ENCODE peak calls at places on chromosomes 2 and 18, in six cellular contexts. One of them, this sample, is unnamed.
A peak's percentile ranks its signal among the peaks of the same experiment; 100 is the strongest.

GRCh38 chr2:151543898-151544297 is 134.2 kb downstream of the RIF1 start:
- DNase-seq in epithelial cell of esophagus: no peak
- DNase-seq in GM12865: no peak
- DNase-seq in fibroblast of mammary gland: peak; percentile 78
- DNase-seq in choroid plexus epithelial cell: no peak
- DNase-seq in cardiac muscle cell: no peak
- DNase-seq in this sample: peak; percentile 13

GRCh38 chr2:84924173-84925106 is 19.0 kb downstream of the TMSB10 start:
- DNase-seq in epithelial cell of esophagus: peak; percentile 79
- DNase-seq in GM12865: peak; percentile 85
- DNase-seq in fibroblast of mammary gland: peak; percentile 84
- DNase-seq in choroid plexus epithelial cell: peak; percentile 84
- DNase-seq in cardiac muscle cell: peak; percentile 68
- DNase-seq in this sample: peak; percentile 72

GRCh38 chr18:8949206-8949605 is 153.3 kb upstream of the NDUFV2 start:
- DNase-seq in epithelial cell of esophagus: no peak
- DNase-seq in GM12865: no peak
- DNase-seq in fibroblast of mammary gland: peak; percentile 48
- DNase-seq in choroid plexus epithelial cell: no peak
- DNase-seq in cardiac muscle cell: no peak
- DNase-seq in this sample: no peak

GRCh38 chr2:79630060-79630459 is 117.2 kb downstream of the CTNNA2 start:
- DNase-seq in epithelial cell of esophagus: peak; percentile 18
- DNase-seq in GM12865: no peak
- DNase-seq in fibroblast of mammary gland: peak; percentile 8
- DNase-seq in choroid plexus epithelial cell: no peak
- DNase-seq in cardiac muscle cell: no peak
- DNase-seq in this sample: no peak

GRCh38 chr2:239832101-239832994 is 192.8 kb downstream of the NDUFA10 start:
- DNase-seq in epithelial cell of esophagus: no peak
- DNase-seq in GM12865: no peak
- DNase-seq in fibroblast of mammary gland: no peak
- DNase-seq in choroid plexus epithelial cell: no peak
- DNase-seq in cardiac muscle cell: no peak
- DNase-seq in this sample: no peak

GRCh38 chr18:53906681-53907080 is 317.8 kb downstream of the MBD2 start:
- DNase-seq in epithelial cell of esophagus: peak; percentile 20
- DNase-seq in GM12865: no peak
- DNase-seq in fibroblast of mammary gland: peak; percentile 1
- DNase-seq in choroid plexus epithelial cell: peak; percentile 41
- DNase-seq in cardiac muscle cell: no peak
- DNase-seq in this sample: peak; percentile 40

GRCh38 chr2:172968061-172968469 is 107.6 kb upstream of the MAP3K20 start:
- DNase-seq in epithelial cell of esophagus: peak; percentile 33
- DNase-seq in GM12865: no peak
- DNase-seq in fibroblast of mammary gland: peak; percentile 97
- DNase-seq in choroid plexus epithelial cell: peak; percentile 94
- DNase-seq in cardiac muscle cell: peak; percentile 94
- DNase-seq in this sample: peak; percentile 89

GRCh38 chr2:100344433-100344832 is 22.1 kb upstream of the LONRF2 start:
- DNase-seq in epithelial cell of esophagus: no peak
- DNase-seq in GM12865: no peak
- DNase-seq in fibroblast of mammary gland: no peak
- DNase-seq in choroid plexus epithelial cell: no peak
- DNase-seq in cardiac muscle cell: no peak
- DNase-seq in this sample: no peak

DNA sequence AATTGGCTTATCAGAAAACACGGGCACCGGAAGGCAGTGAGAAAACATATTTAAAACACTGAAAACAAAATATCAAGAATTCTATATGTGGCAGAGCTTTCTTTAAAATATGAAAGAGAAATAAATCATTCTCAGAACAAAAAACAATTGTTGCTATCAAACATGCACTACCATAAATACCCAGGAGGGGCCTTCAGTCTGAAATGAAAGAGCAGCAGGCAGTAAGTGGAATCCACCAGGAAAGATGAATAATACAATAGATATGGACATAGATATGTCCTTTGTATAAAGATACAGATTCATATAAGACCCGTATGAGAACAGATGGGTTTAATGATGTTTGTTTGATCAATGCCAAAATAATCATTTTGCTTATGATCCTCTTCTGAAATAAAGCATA is 142.0 kb downstream of the TMEM18 start:
- DNase-seq in epithelial cell of esophagus: no peak
- DNase-seq in GM12865: no peak
- DNase-seq in fibroblast of mammary gland: no peak
- DNase-seq in choroid plexus epithelial cell: peak; percentile 51
- DNase-seq in cardiac muscle cell: no peak
- DNase-seq in this sample: no peak
- TF ChIP-seq CTCF in epithelial cell of esophagus: no peak
- TF ChIP-seq CTCF in GM12865: no peak
- TF ChIP-seq CTCF in fibroblast of mammary gland: peak; percentile 4
- TF ChIP-seq CTCF in choroid plexus epithelial cell: peak; percentile 49
- TF ChIP-seq CTCF in cardiac muscle cell: no peak
- TF ChIP-seq CTCF in this sample: no peak

DNA sequence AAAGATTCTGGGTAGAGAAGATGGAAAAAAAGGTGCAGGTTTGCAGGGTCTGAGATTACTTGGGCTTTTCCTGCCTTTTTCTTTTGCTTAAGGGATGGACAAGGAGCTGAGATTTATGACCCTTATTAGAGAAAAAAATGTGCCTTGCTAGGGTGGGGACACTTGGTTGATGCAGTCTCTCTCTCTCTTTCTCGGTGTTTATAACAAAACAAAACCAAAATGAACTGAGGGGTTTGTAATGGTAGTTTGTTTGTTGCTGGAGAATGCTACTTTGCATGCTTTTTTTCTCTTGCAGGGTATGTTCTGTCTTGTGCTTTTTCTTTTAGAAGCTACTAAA is 300 bp downstream of the ZNF532 start:
- DNase-seq in epithelial cell of esophagus: no peak
- DNase-seq in GM12865: no peak
- DNase-seq in fibroblast of mammary gland: no peak
- DNase-seq in choroid plexus epithelial cell: no peak
- DNase-seq in cardiac muscle cell: no peak
- DNase-seq in this sample: no peak
- H3K4me3 ChIP-seq in epithelial cell of esophagus: peak overlapping the region; percentile 30
- H3K4me3 ChIP-seq in GM12865: no peak overlapping the region
- H3K4me3 ChIP-seq in fibroblast of mammary gland: no peak overlapping the region
- H3K4me3 ChIP-seq in choroid plexus epithelial cell: peak overlapping the region; percentile 60
- H3K4me3 ChIP-seq in cardiac muscle cell: peak overlapping the region; percentile 26
- H3K4me3 ChIP-seq in this sample: peak overlapping the region; percentile 57

GRCh38 chr2:200618590-200619021 is 32.8 kb downstream of the AOX1 start:
- DNase-seq in epithelial cell of esophagus: peak; percentile 51
- DNase-seq in GM12865: peak; percentile 4
- DNase-seq in fibroblast of mammary gland: peak; percentile 79
- DNase-seq in choroid plexus epithelial cell: peak; percentile 91
- DNase-seq in cardiac muscle cell: peak; percentile 87
- DNase-seq in this sample: peak; percentile 87
- TF ChIP-seq CTCF in epithelial cell of esophagus: peak; percentile 24
- TF ChIP-seq CTCF in GM12865: no peak
- TF ChIP-seq CTCF in fibroblast of mammary gland: peak; percentile 27
- TF ChIP-seq CTCF in choroid plexus epithelial cell: peak; percentile 69
- TF ChIP-seq CTCF in cardiac muscle cell: peak; percentile 59
- TF ChIP-seq CTCF in this sample: peak; percentile 50

DNA sequence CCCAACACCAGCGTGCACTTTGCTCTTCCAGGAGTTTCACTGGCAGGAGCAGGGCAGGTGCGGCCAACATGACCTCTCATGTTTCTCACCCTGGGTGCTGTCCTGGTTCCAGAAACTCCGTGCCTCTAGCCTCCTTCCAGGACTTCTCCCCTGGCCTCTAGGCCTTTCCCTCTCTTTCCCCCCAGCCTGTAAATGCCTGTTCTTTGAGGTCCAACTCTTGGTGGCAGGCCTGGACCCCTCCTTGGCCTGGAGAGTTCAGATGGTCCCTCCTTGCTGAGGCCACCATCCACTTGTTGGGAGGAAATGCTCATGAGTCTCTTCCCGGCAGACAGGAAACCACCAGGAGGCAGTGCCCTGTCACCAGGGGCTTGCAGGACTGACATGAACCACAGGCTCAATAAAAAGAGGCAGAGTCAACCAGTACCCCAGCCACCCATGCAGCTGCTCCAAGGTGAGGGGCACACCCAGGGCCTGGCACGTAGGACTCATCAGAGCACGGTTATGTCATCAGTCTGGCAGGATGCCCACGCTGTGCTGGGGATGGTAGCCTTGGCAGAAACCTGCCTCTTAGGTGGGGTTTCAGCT is 1.5 kb downstream of the MALL start:
- DNase-seq in epithelial cell of esophagus: peak; percentile 88
- DNase-seq in GM12865: no peak
- DNase-seq in fibroblast of mammary gland: no peak
- DNase-seq in choroid plexus epithelial cell: no peak
- DNase-seq in cardiac muscle cell: no peak
- DNase-seq in this sample: no peak
- H3K4me3 ChIP-seq in epithelial cell of esophagus: peak overlapping the region; percentile 91
- H3K4me3 ChIP-seq in GM12865: no peak overlapping the region
- H3K4me3 ChIP-seq in fibroblast of mammary gland: no peak overlapping the region
- H3K4me3 ChIP-seq in choroid plexus epithelial cell: no peak overlapping the region
- H3K4me3 ChIP-seq in cardiac muscle cell: no peak overlapping the region
- H3K4me3 ChIP-seq in this sample: peak overlapping the region; percentile 69